ENCODE peak calls at places on chromosome 1, in ten cellular contexts. S is stimulated activated CD4-positive, alpha-beta T cell treated with anti-CD3 and anti-CD28 coated beads, Interleukin-1b, Interleukin-23, amount 100 ng/mL, for 48 hours; Y is WTC11; J is activated CD8-positive, alpha-beta T cell treated with anti-CD3 and anti-CD28 coated beads, Interleukin-2, amount 10 ng/mL, durations not matched to agents 7 days and 5 days; X is iris pigment epithelial cell; F is naive thymus-derived CD4-positive, alpha-beta T cell; L is HFF-Myc; R is substantia nigra; Q is activated T-helper 9 cell treated with anti-CD3 and anti-CD28 coated beads, Interleukin-2, amount 50 U/mL, for 16 hours; Z is A549. U is an unnamed sample.

GRCh38 chr1:67847466-67847865 is 14.2 kb upstream of the GNG12 start:
- DNase-seq in R (no peak), L (no peak), X (peak), Y (no peak), F (no peak), Z (no peak), J (no peak), Q (no peak), S (no peak), U (peak)

GRCh38 chr1:236103646-236104218 is 38.6 kb upstream of the GPR137B start:
- DNase-seq in Z (peak), Y (peak), J (peak), F (peak), R (peak), Q (peak), L (no peak), S (peak), X (peak), U (peak)

GRCh38 chr1:38022810-38023209 is 10.3 kb downstream of the UTP11 start:
- DNase-seq in Q (no peak), J (no peak), F (no peak), Z (no peak), L (no peak), S (no peak), Y (no peak), X (no peak), R (no peak), U (no peak)

GRCh38 chr1:52159033-52159789 is 17.3 kb downstream of the ZFYVE9 start:
- DNase-seq in Y (no peak), R (no peak), X (peak), L (no peak), S (no peak), J (no peak), Q (no peak), Z (peak), F (no peak), U (no peak)

GRCh38 chr1:33339413-33339812 is 18.5 kb upstream of the A3GALT2 start:
- DNase-seq in R (peak), Q (no peak), S (no peak), J (no peak), Z (no peak), X (peak), F (no peak), Y (no peak), L (no peak), U (no peak)

GRCh38 chr1:9111957-9112356 is 16.9 kb downstream of the GPR157 start:
- DNase-seq in Y (no peak), Q (no peak), L (no peak), X (no peak), F (no peak), Z (no peak), R (no peak), J (no peak), S (peak), U (no peak)

GRCh38 chr1:99704356-99704816 is 58.5 kb downstream of the PALMD start:
- DNase-seq in F (no peak), X (no peak), J (no peak), Q (no peak), Y (no peak), S (no peak), L (no peak), R (no peak), Z (no peak), U (no peak)

GRCh38 chr1:206449566-206449965 is 20.7 kb upstream of the IKBKE start:
- DNase-seq in J (no peak), Q (no peak), Z (no peak), L (peak), Y (no peak), R (no peak), X (peak), S (no peak), F (no peak), U (no peak)

GRCh38 chr1:96641292-96641691 is 80.3 kb upstream of the PTBP2 start:
- DNase-seq in X (peak), Z (no peak), J (no peak), R (no peak), S (no peak), F (no peak), Q (no peak), L (no peak), Y (no peak), U (no peak)